ENCODE peak calls at places on chromosomes 16 and 17, in nine cellular contexts. B is H9; C is naive thymus-derived CD8-positive, alpha-beta T cell; Y is DMS79; W is epithelial cell of esophagus; A is T-helper 1 cell; K is frontal cortex; O is GM23338; I is NCI-H2029. J is an unnamed sample.

GRCh38 chr16:56560447-56560846 is 4.4 kb upstream of the MT4 start:
- DNase-seq in B (no peak), C (no peak), Y (no peak), W (no peak), A (no peak), K (no peak), O (no peak), I (no peak), J (no peak)

GRCh38 chr16:3045758-3046505 is 429 bp upstream of the MMP25 start:
- DNase-seq in B (peak), C (no peak), Y (no peak), W (no peak), A (no peak), K (peak), O (peak), I (no peak), J (no peak)

GRCh38 chr17:78884876-78885667 is 17.9 kb downstream of the CEP295NL start:
- DNase-seq in B (no peak), C (no peak), Y (no peak), W (no peak), A (no peak), K (no peak), O (no peak), I (no peak), J (no peak)

GRCh38 chr16:55249361-55249760 is 74.6 kb upstream of the IRX6 start:
- DNase-seq in B (no peak), C (no peak), Y (no peak), W (no peak), A (no peak), K (no peak), O (no peak), I (no peak), J (no peak)

GRCh38 chr17:15912416-15912955 is 32.4 kb upstream of the ADORA2B start:
- DNase-seq in B (no peak), C (no peak), Y (no peak), W (no peak), A (no peak), K (no peak), O (no peak), I (no peak), J (no peak)

GRCh38 chr17:33261911-33262665 is 31.0 kb downstream of the ASIC2 start:
- DNase-seq in B (no peak), C (no peak), Y (peak), W (no peak), A (no peak), K (no peak), O (no peak), I (no peak), J (no peak)

GRCh38 chr17:59753522-59754467 is 46.3 kb downstream of the VMP1 start:
- DNase-seq in B (no peak), C (peak), Y (peak), W (peak), A (peak), K (peak), O (peak), I (peak), J (peak)

GRCh38 chr17:77472837-77473214 is 332.1 kb downstream of the SEC14L1 start:
- DNase-seq in B (no peak), C (no peak), Y (no peak), W (no peak), A (no peak), K (no peak), O (no peak), I (no peak), J (no peak)

GRCh38 chr16:70730016-70730415 is 44.2 kb upstream of the MTSS2 start:
- DNase-seq in B (no peak), C (no peak), Y (no peak), W (no peak), A (no peak), K (no peak), O (no peak), I (no peak), J (no peak)

GRCh38 chr16:74811911-74812310 is 37.3 kb upstream of the FA2H start:
- DNase-seq in B (no peak), C (no peak), Y (no peak), W (no peak), A (no peak), K (no peak), O (no peak), I (no peak), J (no peak)

GRCh38 chr16:17499223-17499902 is 28.6 kb upstream of the XYLT1 start:
- DNase-seq in B (no peak), C (no peak), Y (no peak), W (no peak), A (no peak), K (no peak), O (no peak), I (no peak), J (no peak)

GRCh38 chr17:65660947-65661346 is 99.5 kb upstream of the AXIN2 start:
- DNase-seq in B (no peak), C (no peak), Y (no peak), W (peak), A (no peak), K (no peak), O (no peak), I (no peak), J (peak)

GRCh38 chr16:27293343-27293742 is 20.4 kb upstream of the IL4R start:
- DNase-seq in B (no peak), C (no peak), Y (no peak), W (no peak), A (no peak), K (no peak), O (no peak), I (no peak), J (no peak)

GRCh38 chr17:58371300-58371950 is 19.4 kb upstream of the SUPT4H1 start:
- DNase-seq in B (no peak), C (no peak), Y (no peak), W (no peak), A (no peak), K (no peak), O (no peak), I (no peak), J (no peak)

GRCh38 chr17:31294839-31295488 is 2.1 kb downstream of the OMG start:
- DNase-seq in B (no peak), C (no peak), Y (no peak), W (no peak), A (no peak), K (no peak), O (no peak), I (no peak), J (no peak)

GRCh38 chr16:58462089-58462488 is 37.9 kb upstream of the NDRG4 start:
- DNase-seq in B (no peak), C (no peak), Y (no peak), W (no peak), A (no peak), K (no peak), O (no peak), I (no peak), J (no peak)

GRCh38 chr17:7186241-7186640 is 7.1 kb upstream of the ASGR1 start:
- DNase-seq in B (no peak), C (no peak), Y (no peak), W (no peak), A (no peak), K (no peak), O (peak), I (no peak), J (peak)

GRCh38 chr17:58278661-58279015 is 2.1 kb downstream of the MPO start:
- DNase-seq in B (no peak), C (no peak), Y (no peak), W (no peak), A (no peak), K (no peak), O (no peak), I (no peak), J (peak)

GRCh38 chr17:67164298-67164697 is 80.7 kb downstream of the HELZ start:
- DNase-seq in B (no peak), C (no peak), Y (no peak), W (no peak), A (no peak), K (no peak), O (no peak), I (no peak), J (no peak)

GRCh38 chr16:20166531-20167235 is 93.0 kb upstream of the GPR139 start:
- DNase-seq in B (no peak), C (no peak), Y (no peak), W (no peak), A (no peak), K (no peak), O (peak), I (no peak), J (no peak)

GRCh38 chr16:84486551-84487235 is 17.8 kb downstream of the MEAK7 start:
- DNase-seq in B (no peak), C (no peak), Y (no peak), W (no peak), A (no peak), K (no peak), O (no peak), I (no peak), J (no peak)

GRCh38 chr17:50944054-50944901 is 78.1 kb upstream of the TOB1 start:
- DNase-seq in B (peak), C (peak), Y (peak), W (no peak), A (peak), K (peak), O (peak), I (peak), J (peak)

GRCh38 chr16:81384006-81384405 is 60.6 kb upstream of the CMIP start:
- DNase-seq in B (no peak), C (no peak), Y (no peak), W (no peak), A (no peak), K (no peak), O (peak), I (no peak), J (no peak)

GRCh38 chr17:48882272-48882671 is 10.3 kb upstream of the ATP5MC1 start:
- DNase-seq in B (no peak), C (no peak), Y (no peak), W (no peak), A (no peak), K (no peak), O (no peak), I (no peak), J (no peak)

GRCh38 chr17:31251075-31251474 is 46.0 kb downstream of the OMG start:
- DNase-seq in B (no peak), C (no peak), Y (no peak), W (no peak), A (no peak), K (no peak), O (no peak), I (no peak), J (peak)

J was measured in fibroblast of mammary gland.